ENCODE peak calls at places on chromosomes 5 and 9, in five cellular contexts. B is sigmoid colon, Y is breast epithelium, K is GM23338, M is HepG2. T is an unnamed sample.
A peak's percentile ranks its signal among the peaks of the same experiment; 100 is the strongest.

GRCh38 chr5:61347088-61347487 is 15.0 kb downstream of the ZSWIM6 start:
- DNase-seq in B (no peak), M (peak; percentile 51), K (no peak), Y (no peak), T (no peak)

GRCh38 chr5:126680215-126680817 is 79.6 kb downstream of the PHAX start:
- DNase-seq in B (no peak), Y (no peak), M (no peak), K (peak; percentile 49), T (no peak)

GRCh38 chr5:178314066-178314660 is 81.6 kb upstream of the PHYKPL start:
- DNase-seq in M (no peak), K (no peak), Y (no peak), B (peak; percentile 37), T (no peak)

GRCh38 chr9:119963798-119964372 is 594.6 kb upstream of the BRINP1 start:
- DNase-seq in K (peak; percentile 95), M (peak; percentile 39), B (no peak), Y (no peak), T (no peak)

GRCh38 chr9:135702002-135702721 is at the start of gene KCNT1:
- DNase-seq in B (no peak), Y (no peak), K (peak; percentile 71), M (no peak), T (no peak)

GRCh38 chr5:54234304-54234938 is 76.0 kb downstream of the ARL15 start:
- DNase-seq in K (peak; percentile 65), B (no peak), Y (no peak), M (peak; percentile 9), T (no peak)

GRCh38 chr9:61665330-61665751 is 475.5 kb downstream of the SPATA31A7 start:
- DNase-seq in K (no peak), Y (no peak), M (no peak), B (peak; percentile 39), T (peak; percentile 70)

GRCh38 chr5:173591300-173591622 is 25.2 kb downstream of the BOD1 start:
- DNase-seq in M (no peak), B (no peak), Y (no peak), K (no peak), T (no peak)

GRCh38 chr5:55226027-55226933 is 835 bp downstream of the MCIDAS start:
- DNase-seq in B (no peak), M (peak; percentile 38), Y (no peak), K (peak; percentile 91), T (no peak)

GRCh38 chr9:29976981-29977380 is 2403.7 kb upstream of the C9orf72 start:
- DNase-seq in B (no peak), M (no peak), Y (no peak), K (peak; percentile 6), T (no peak)

GRCh38 chr5:84088996-84089395 is 295.7 kb downstream of the EDIL3 start:
- DNase-seq in K (peak; percentile 19), B (no peak), Y (no peak), M (peak; percentile 18), T (no peak)

GRCh38 chr5:138809391-138809790 is 56.2 kb downstream of the CTNNA1 start:
- DNase-seq in M (no peak), B (no peak), K (no peak), Y (no peak), T (no peak)

GRCh38 chr5:74042559-74043357 is 416.8 kb downstream of the ARHGEF28 start:
- DNase-seq in M (no peak), K (no peak), B (no peak), Y (no peak), T (no peak)

GRCh38 chr5:39273314-39273954 is 54.1 kb upstream of the FYB1 start:
- DNase-seq in M (no peak), B (no peak), Y (no peak), K (no peak), T (no peak)

GRCh38 chr9:89676281-89676680 is 71.5 kb downstream of the GADD45G start:
- DNase-seq in B (peak; percentile 78), K (no peak), M (no peak), Y (peak; percentile 63), T (no peak)

GRCh38 chr5:179275381-179275878 is 69.8 kb downstream of the ADAMTS2 start:
- DNase-seq in K (no peak), Y (no peak), B (no peak), M (no peak), T (no peak)

GRCh38 chr9:122158202-122158601 is 1.4 kb downstream of the NDUFA8 start:
- DNase-seq in B (no peak), M (peak; percentile 59), K (peak; percentile 71), Y (no peak), T (no peak)

GRCh38 chr5:160542840-160543239 is 121.2 kb downstream of the PTTG1 start:
- DNase-seq in K (no peak), M (no peak), Y (no peak), B (no peak), T (no peak)

GRCh38 chr5:573976-574375 is 38.2 kb upstream of the CEP72 start:
- DNase-seq in Y (no peak), M (no peak), K (no peak), B (peak; percentile 57), T (no peak)

GRCh38 chr5:84411832-84412605 is 27.3 kb upstream of the EDIL3 start:
- DNase-seq in K (no peak), Y (no peak), M (no peak), B (no peak), T (no peak)

GRCh38 chr5:73160239-73160671 is 12.7 kb upstream of the TMEM174 start:
- DNase-seq in K (no peak), B (no peak), M (no peak), Y (no peak), T (no peak)

GRCh38 chr5:122653087-122654017 is 121.5 kb upstream of the SNX2 start:
- DNase-seq in B (no peak), K (no peak), M (no peak), Y (no peak), T (no peak)

GRCh38 chr5:159605585-159605984 is 275.3 kb upstream of the IL12B start:
- DNase-seq in B (no peak), K (no peak), M (no peak), Y (no peak), T (no peak)

GRCh38 chr5:26430323-26430722 is 608.1 kb downstream of the CDH9 start:
- DNase-seq in M (no peak), K (no peak), B (no peak), Y (no peak), T (no peak)

GRCh38 chr9:89492586-89492985 is 5.3 kb downstream of the SEMA4D start:
- DNase-seq in Y (no peak), K (no peak), M (no peak), B (no peak), T (no peak)

GRCh38 chr5:132211787-132212186 is 15.9 kb downstream of the P4HA2 start:
- DNase-seq in M (no peak), K (peak; percentile 3), Y (no peak), B (no peak), T (no peak)

GRCh38 chr9:74056023-74056422 is 441.1 kb upstream of the RORB start:
- DNase-seq in M (no peak), Y (no peak), B (no peak), K (no peak), T (no peak)

GRCh38 chr9:81549500-81550206 is 139.7 kb downstream of the TLE1 start:
- DNase-seq in B (no peak), M (peak; percentile 64), K (peak; percentile 67), Y (no peak), T (no peak)

GRCh38 chr5:129973716-129974426 is 69.6 kb downstream of the CHSY3 start:
- DNase-seq in M (no peak), K (no peak), Y (no peak), B (no peak), T (no peak)

GRCh38 chr5:107389130-107389553 is 281.6 kb downstream of the EFNA5 start:
- DNase-seq in K (no peak), Y (no peak), M (no peak), B (no peak), T (no peak)

DNA sequence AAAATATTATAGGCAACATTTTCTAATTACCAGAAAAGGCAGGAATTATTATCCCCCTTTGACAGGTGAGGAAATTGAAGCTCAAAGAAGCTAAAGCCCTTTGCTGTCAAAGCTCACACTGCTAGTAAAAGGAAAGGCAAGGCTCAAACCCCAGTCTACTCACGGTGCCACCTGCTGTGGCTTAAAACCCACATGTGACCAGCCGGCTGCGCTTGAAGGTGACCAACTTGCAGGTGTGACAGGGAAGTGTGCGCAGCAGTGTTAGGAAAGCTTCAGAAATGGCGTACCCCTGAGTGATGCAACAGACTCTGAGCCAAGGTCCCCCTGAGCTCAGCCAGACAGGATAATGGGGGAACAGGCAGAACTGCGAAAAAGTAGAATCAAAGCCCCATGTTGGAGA is 45.2 kb downstream of the PAX5 start:
- DNase-seq in M (no peak), B (no peak), Y (no peak), K (no peak), T (no peak)
- TF ChIP-seq POLR2AphosphoS5 in M (no peak), B (no peak), Y (no peak), K (no peak), T (no peak)

GRCh38 chr5:152259702-152260101 is 145.4 kb downstream of the NMUR2 start:
- DNase-seq in B (no peak), K (no peak), Y (no peak), M (no peak), T (no peak)
- H3K27me3 ChIP-seq in B (no peaks in the 10 kb centered on the region), K (peaks cover 61% of the 10 kb centered on the region), Y (no peaks in the 10 kb centered on the region), M (no peaks in the 10 kb centered on the region), T (no peaks in the 10 kb centered on the region)

DNA sequence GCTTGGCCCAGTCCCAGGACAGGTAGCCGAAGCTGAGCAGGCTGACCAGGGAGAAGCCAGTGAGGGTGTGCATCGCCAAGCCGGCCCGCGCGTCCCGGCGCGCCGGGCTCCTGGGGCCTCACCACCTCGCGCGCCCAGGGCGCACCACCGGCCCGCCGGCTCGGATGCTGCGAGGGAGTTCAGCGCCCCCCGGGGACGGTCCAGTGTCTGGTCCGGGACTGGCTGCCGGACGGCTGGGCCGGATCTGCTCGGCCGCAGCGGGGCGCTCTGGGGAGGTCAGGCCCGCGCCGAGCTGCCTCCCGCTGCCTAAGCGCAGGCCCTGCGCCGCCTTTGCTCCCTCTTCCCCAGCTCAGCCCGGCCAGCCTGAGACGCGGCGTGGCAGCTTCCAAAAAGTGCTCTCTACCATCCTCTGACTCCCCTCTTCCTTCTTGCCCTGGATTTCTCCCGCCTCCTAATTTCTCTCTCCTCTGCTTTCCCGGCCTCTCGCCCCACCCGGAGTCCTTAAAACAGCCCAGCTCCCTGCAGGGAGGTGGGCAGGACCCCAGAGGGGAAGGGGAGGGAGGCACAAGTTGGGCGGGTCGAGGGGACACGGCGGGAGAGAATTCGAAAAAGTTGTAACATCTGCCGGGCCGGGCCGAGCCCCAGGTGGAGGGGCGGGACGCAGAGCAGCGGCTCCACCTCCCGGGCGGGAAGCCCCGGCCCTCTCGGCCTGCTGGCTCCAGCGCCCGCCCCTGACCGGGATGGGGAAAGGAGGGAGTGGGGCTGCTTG is at the start of gene ARSI:
- DNase-seq in M (no peak), B (peak; percentile 83), K (peak; percentile 93), Y (no peak), T (no peak)
- TF ChIP-seq CTCF in M (peak; percentile 76), B (no peak), K (peak; percentile 70), Y (no peak), T (no peak)

DNA sequence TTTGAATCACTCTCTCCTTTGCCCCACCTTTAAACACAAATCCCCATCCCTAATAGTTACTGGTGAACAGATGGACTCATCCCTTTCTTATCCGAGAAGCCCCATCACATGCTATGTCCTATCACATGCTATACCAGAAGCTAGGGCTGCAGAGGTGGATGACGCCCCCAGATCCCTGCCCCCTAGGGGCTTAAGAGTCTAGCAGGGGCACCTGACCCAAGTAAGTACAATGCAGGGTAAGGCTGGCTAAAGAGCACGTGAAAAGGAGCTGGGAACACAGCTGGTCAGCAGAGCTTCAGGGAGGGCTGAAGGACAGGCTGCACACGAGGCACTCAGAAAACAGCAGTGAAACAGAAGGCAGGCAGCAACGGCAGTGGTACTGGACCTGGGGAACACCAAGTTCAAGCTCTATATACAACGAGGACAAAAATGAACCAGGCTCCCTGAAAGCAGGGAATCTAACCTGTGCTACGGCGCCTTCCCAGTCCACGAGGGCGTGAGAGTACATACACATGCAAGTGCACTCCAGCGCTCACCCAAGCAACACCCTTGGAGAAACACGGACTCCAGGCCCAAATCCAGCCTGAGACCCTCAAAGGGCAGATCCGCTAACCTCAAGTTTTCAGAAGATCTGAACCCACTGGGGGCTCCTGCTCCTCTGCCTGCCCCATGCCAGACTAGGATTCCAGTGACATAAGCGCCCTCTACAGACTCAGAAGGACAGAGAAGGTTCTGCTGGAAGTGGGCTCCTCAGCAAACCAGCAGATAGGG is 57.5 kb downstream of the PSMB7 start:
- DNase-seq in K (peak; percentile 66), Y (no peak), M (no peak), B (no peak), T (no peak)
- TF ChIP-seq POLR2AphosphoS5 in K (no peak), Y (no peak), M (peak; percentile 36), B (no peak), T (no peak)

T was measured in vagina.